ENCODE peak calls at places on chromosomes 7 and 10, in eight cellular contexts. One of them, this sample, is unnamed.

GRCh38 chr10:21369697-21370096 is 155.8 kb downstream of the SKIDA1 start:
- DNase-seq in Calu3: no peak
- DNase-seq in OCI-LY7: no peak
- DNase-seq in H9: no peak
- DNase-seq in cardiac fibroblast: peak
- DNase-seq in fibroblast of lung: peak
- DNase-seq in foreskin fibroblast: peak
- DNase-seq in fibroblast of mammary gland: no peak
- DNase-seq in this sample: no peak

GRCh38 chr7:153532321-153532720 is 519.9 kb upstream of the DPP6 start:
- DNase-seq in Calu3: no peak
- DNase-seq in OCI-LY7: no peak
- DNase-seq in H9: no peak
- DNase-seq in cardiac fibroblast: no peak
- DNase-seq in fibroblast of lung: no peak
- DNase-seq in foreskin fibroblast: no peak
- DNase-seq in fibroblast of mammary gland: no peak
- DNase-seq in this sample: no peak

GRCh38 chr10:22542773-22543172 is 171.6 kb downstream of the PIP4K2A start:
- DNase-seq in Calu3: no peak
- DNase-seq in OCI-LY7: no peak
- DNase-seq in H9: no peak
- DNase-seq in cardiac fibroblast: no peak
- DNase-seq in fibroblast of lung: no peak
- DNase-seq in foreskin fibroblast: no peak
- DNase-seq in fibroblast of mammary gland: no peak
- DNase-seq in this sample: no peak

GRCh38 chr7:40356871-40357676 is 222.3 kb downstream of the SUGCT start:
- DNase-seq in Calu3: no peak
- DNase-seq in OCI-LY7: no peak
- DNase-seq in H9: no peak
- DNase-seq in cardiac fibroblast: peak
- DNase-seq in fibroblast of lung: peak
- DNase-seq in foreskin fibroblast: peak
- DNase-seq in fibroblast of mammary gland: peak
- DNase-seq in this sample: no peak

GRCh38 chr10:97388152-97388551 is 13.0 kb downstream of the RRP12 start:
- DNase-seq in Calu3: no peak
- DNase-seq in OCI-LY7: no peak
- DNase-seq in H9: no peak
- DNase-seq in cardiac fibroblast: no peak
- DNase-seq in fibroblast of lung: no peak
- DNase-seq in foreskin fibroblast: no peak
- DNase-seq in fibroblast of mammary gland: no peak
- DNase-seq in this sample: no peak

GRCh38 chr10:129897851-129898463 is 66.1 kb downstream of the EBF3 start:
- DNase-seq in Calu3: no peak
- DNase-seq in OCI-LY7: no peak
- DNase-seq in H9: no peak
- DNase-seq in cardiac fibroblast: no peak
- DNase-seq in fibroblast of lung: no peak
- DNase-seq in foreskin fibroblast: no peak
- DNase-seq in fibroblast of mammary gland: no peak
- DNase-seq in this sample: no peak

GRCh38 chr10:131856441-131857094 is 44.2 kb upstream of the PPP2R2D start:
- DNase-seq in Calu3: no peak
- DNase-seq in OCI-LY7: no peak
- DNase-seq in H9: peak
- DNase-seq in cardiac fibroblast: no peak
- DNase-seq in fibroblast of lung: no peak
- DNase-seq in foreskin fibroblast: no peak
- DNase-seq in fibroblast of mammary gland: no peak
- DNase-seq in this sample: no peak

GRCh38 chr7:1604383-1604782 is 34.6 kb upstream of the PSMG3 start:
- DNase-seq in Calu3: no peak
- DNase-seq in OCI-LY7: no peak
- DNase-seq in H9: no peak
- DNase-seq in cardiac fibroblast: no peak
- DNase-seq in fibroblast of lung: no peak
- DNase-seq in foreskin fibroblast: no peak
- DNase-seq in fibroblast of mammary gland: no peak
- DNase-seq in this sample: no peak

GRCh38 chr7:55306331-55306730 is 58.8 kb upstream of the LANCL2 start:
- DNase-seq in Calu3: no peak
- DNase-seq in OCI-LY7: no peak
- DNase-seq in H9: no peak
- DNase-seq in cardiac fibroblast: no peak
- DNase-seq in fibroblast of lung: peak
- DNase-seq in foreskin fibroblast: peak
- DNase-seq in fibroblast of mammary gland: peak
- DNase-seq in this sample: peak

GRCh38 chr10:119755446-119755845 is 29.6 kb downstream of the INPP5F start:
- DNase-seq in Calu3: no peak
- DNase-seq in OCI-LY7: no peak
- DNase-seq in H9: no peak
- DNase-seq in cardiac fibroblast: no peak
- DNase-seq in fibroblast of lung: peak
- DNase-seq in foreskin fibroblast: peak
- DNase-seq in fibroblast of mammary gland: no peak
- DNase-seq in this sample: no peak

GRCh38 chr10:7787150-7787856 is 490 bp downstream of the KIN start:
- DNase-seq in Calu3: peak
- DNase-seq in OCI-LY7: peak
- DNase-seq in H9: no peak
- DNase-seq in cardiac fibroblast: peak
- DNase-seq in fibroblast of lung: peak
- DNase-seq in foreskin fibroblast: peak
- DNase-seq in fibroblast of mammary gland: peak
- DNase-seq in this sample: peak

GRCh38 chr7:19852192-19852591 is 78.8 kb upstream of the TMEM196 start:
- DNase-seq in Calu3: no peak
- DNase-seq in OCI-LY7: no peak
- DNase-seq in H9: no peak
- DNase-seq in cardiac fibroblast: no peak
- DNase-seq in fibroblast of lung: no peak
- DNase-seq in foreskin fibroblast: no peak
- DNase-seq in fibroblast of mammary gland: no peak
- DNase-seq in this sample: no peak

GRCh38 chr7:45696476-45696875 is 122.3 kb downstream of the ADCY1 start:
- DNase-seq in Calu3: no peak
- DNase-seq in OCI-LY7: no peak
- DNase-seq in H9: peak
- DNase-seq in cardiac fibroblast: no peak
- DNase-seq in fibroblast of lung: no peak
- DNase-seq in foreskin fibroblast: no peak
- DNase-seq in fibroblast of mammary gland: no peak
- DNase-seq in this sample: no peak

GRCh38 chr10:114604357-114605129 is 53.5 kb downstream of the ABLIM1 start:
- DNase-seq in Calu3: no peak
- DNase-seq in OCI-LY7: no peak
- DNase-seq in H9: no peak
- DNase-seq in cardiac fibroblast: peak
- DNase-seq in fibroblast of lung: no peak
- DNase-seq in foreskin fibroblast: no peak
- DNase-seq in fibroblast of mammary gland: no peak
- DNase-seq in this sample: no peak

GRCh38 chr10:75111367-75111905 is at the start of gene SAMD8:
- DNase-seq in Calu3: peak
- DNase-seq in OCI-LY7: peak
- DNase-seq in H9: no peak
- DNase-seq in cardiac fibroblast: peak
- DNase-seq in fibroblast of lung: peak
- DNase-seq in foreskin fibroblast: peak
- DNase-seq in fibroblast of mammary gland: peak
- DNase-seq in this sample: peak
- TF ChIP-seq CTCF in Calu3: peak
- TF ChIP-seq CTCF in OCI-LY7: peak
- TF ChIP-seq CTCF in H9: peak
- TF ChIP-seq CTCF in cardiac fibroblast: no peak
- TF ChIP-seq CTCF in fibroblast of lung: no peak
- TF ChIP-seq CTCF in foreskin fibroblast: no peak
- TF ChIP-seq CTCF in fibroblast of mammary gland: no peak
- TF ChIP-seq CTCF in this sample: peak

GRCh38 chr7:101948650-101949049 is 131.2 kb downstream of the CUX1 start:
- DNase-seq in Calu3: no peak
- DNase-seq in OCI-LY7: no peak
- DNase-seq in H9: no peak
- DNase-seq in cardiac fibroblast: no peak
- DNase-seq in fibroblast of lung: no peak
- DNase-seq in foreskin fibroblast: no peak
- DNase-seq in fibroblast of mammary gland: no peak
- DNase-seq in this sample: no peak

GRCh38 chr7:101951757-101952156 is 134.3 kb downstream of the CUX1 start:
- DNase-seq in Calu3: no peak
- DNase-seq in OCI-LY7: no peak
- DNase-seq in H9: no peak
- DNase-seq in cardiac fibroblast: no peak
- DNase-seq in fibroblast of lung: no peak
- DNase-seq in foreskin fibroblast: no peak
- DNase-seq in fibroblast of mammary gland: no peak
- DNase-seq in this sample: no peak

GRCh38 chr7:101952355-101953247 is 135.2 kb downstream of the CUX1 start:
- DNase-seq in Calu3: peak
- DNase-seq in OCI-LY7: no peak
- DNase-seq in H9: no peak
- DNase-seq in cardiac fibroblast: peak
- DNase-seq in fibroblast of lung: peak
- DNase-seq in foreskin fibroblast: peak
- DNase-seq in fibroblast of mammary gland: peak
- DNase-seq in this sample: peak

GRCh38 chr7:101947899-101948298 is 130.5 kb downstream of the CUX1 start:
- DNase-seq in Calu3: no peak
- DNase-seq in OCI-LY7: no peak
- DNase-seq in H9: no peak
- DNase-seq in cardiac fibroblast: peak
- DNase-seq in fibroblast of lung: peak
- DNase-seq in foreskin fibroblast: no peak
- DNase-seq in fibroblast of mammary gland: no peak
- DNase-seq in this sample: no peak

DNA sequence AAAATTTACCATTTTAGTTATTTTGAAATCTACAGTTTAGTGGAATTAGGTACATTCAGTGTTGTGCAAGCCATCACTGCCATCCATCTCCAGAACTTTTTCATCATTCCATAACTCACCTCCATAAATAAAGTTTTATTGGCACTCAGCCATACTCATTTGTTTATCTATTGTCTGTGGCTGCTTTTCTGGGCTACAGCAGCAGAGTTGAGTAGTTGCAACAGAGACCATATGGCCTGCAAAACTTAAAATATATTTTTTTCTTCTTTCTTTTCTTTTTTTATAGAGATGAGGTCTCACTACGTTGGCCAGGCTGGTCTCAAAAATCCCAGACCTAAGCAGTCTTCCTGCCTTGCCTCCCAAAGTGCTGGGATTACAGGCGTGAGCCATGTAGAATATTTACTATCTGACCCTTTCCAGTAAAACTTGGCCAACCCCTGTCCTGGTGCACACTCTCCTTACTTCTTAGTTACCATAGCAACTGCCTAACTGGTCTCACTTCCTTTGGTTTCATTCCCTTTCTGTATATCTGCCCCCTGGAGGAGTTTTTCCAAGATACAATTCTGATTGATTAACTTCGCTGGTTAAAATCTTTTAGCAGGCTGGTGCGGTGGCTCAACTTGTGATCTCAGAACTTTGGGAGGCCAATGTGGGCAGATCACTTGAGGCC is 133.2 kb downstream of the CUX1 start:
- DNase-seq in Calu3: no peak
- DNase-seq in OCI-LY7: no peak
- DNase-seq in H9: no peak
- DNase-seq in cardiac fibroblast: peak
- DNase-seq in fibroblast of lung: peak
- DNase-seq in foreskin fibroblast: peak
- DNase-seq in fibroblast of mammary gland: peak
- DNase-seq in this sample: peak
- TF ChIP-seq CTCF in Calu3: peak
- TF ChIP-seq CTCF in OCI-LY7: no peak
- TF ChIP-seq CTCF in H9: peak
- TF ChIP-seq CTCF in cardiac fibroblast: peak
- TF ChIP-seq CTCF in fibroblast of lung: peak
- TF ChIP-seq CTCF in foreskin fibroblast: peak
- TF ChIP-seq CTCF in fibroblast of mammary gland: peak
- TF ChIP-seq CTCF in this sample: peak

GRCh38 chr7:155727616-155728015 is 83.2 kb downstream of the RBM33 start:
- DNase-seq in Calu3: no peak
- DNase-seq in OCI-LY7: no peak
- DNase-seq in H9: no peak
- DNase-seq in cardiac fibroblast: no peak
- DNase-seq in fibroblast of lung: no peak
- DNase-seq in foreskin fibroblast: no peak
- DNase-seq in fibroblast of mammary gland: no peak
- DNase-seq in this sample: no peak
- TF ChIP-seq CTCF in Calu3: no peak
- TF ChIP-seq CTCF in OCI-LY7: no peak
- TF ChIP-seq CTCF in H9: no peak
- TF ChIP-seq CTCF in cardiac fibroblast: no peak
- TF ChIP-seq CTCF in fibroblast of lung: no peak
- TF ChIP-seq CTCF in foreskin fibroblast: no peak
- TF ChIP-seq CTCF in fibroblast of mammary gland: no peak
- TF ChIP-seq CTCF in this sample: no peak

DNA sequence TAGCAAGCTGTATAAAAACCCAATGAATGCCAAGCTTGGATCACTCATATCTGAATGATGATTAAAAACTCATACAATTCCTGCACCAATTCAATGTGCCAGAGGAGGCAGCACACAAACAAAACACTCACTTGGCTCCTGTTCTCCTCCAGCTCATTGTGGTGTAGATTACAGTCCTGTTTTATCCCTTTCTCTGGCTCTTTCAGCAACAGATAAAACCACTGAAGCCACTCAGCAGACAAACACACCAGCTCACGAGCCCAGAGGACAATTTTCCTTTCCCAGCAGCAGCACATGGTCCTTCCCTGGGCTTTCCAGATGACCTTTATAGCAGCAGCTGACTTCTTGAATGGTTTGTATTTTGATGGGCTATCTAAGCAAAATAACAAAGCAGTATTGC is 107.3 kb upstream of the STARD3NL start:
- DNase-seq in Calu3: peak
- DNase-seq in OCI-LY7: no peak
- DNase-seq in H9: peak
- DNase-seq in cardiac fibroblast: peak
- DNase-seq in fibroblast of lung: peak
- DNase-seq in foreskin fibroblast: no peak
- DNase-seq in fibroblast of mammary gland: peak
- DNase-seq in this sample: no peak
- TF ChIP-seq CTCF in Calu3: peak
- TF ChIP-seq CTCF in OCI-LY7: no peak
- TF ChIP-seq CTCF in H9: peak
- TF ChIP-seq CTCF in cardiac fibroblast: peak
- TF ChIP-seq CTCF in fibroblast of lung: peak
- TF ChIP-seq CTCF in foreskin fibroblast: peak
- TF ChIP-seq CTCF in fibroblast of mammary gland: peak
- TF ChIP-seq CTCF in this sample: no peak

GRCh38 chr7:72751978-72752377 is 76.0 kb downstream of the TYW1B start:
- DNase-seq in Calu3: no peak
- DNase-seq in OCI-LY7: no peak
- DNase-seq in H9: peak
- DNase-seq in cardiac fibroblast: peak
- DNase-seq in fibroblast of lung: no peak
- DNase-seq in foreskin fibroblast: no peak
- DNase-seq in fibroblast of mammary gland: no peak
- DNase-seq in this sample: no peak
- TF ChIP-seq CTCF in Calu3: no peak
- TF ChIP-seq CTCF in OCI-LY7: peak
- TF ChIP-seq CTCF in H9: peak
- TF ChIP-seq CTCF in cardiac fibroblast: peak
- TF ChIP-seq CTCF in fibroblast of lung: peak
- TF ChIP-seq CTCF in foreskin fibroblast: peak
- TF ChIP-seq CTCF in fibroblast of mammary gland: no peak
- TF ChIP-seq CTCF in this sample: peak

GRCh38 chr10:128087884-128088695 is 38.1 kb downstream of the MKI67 start:
- DNase-seq in Calu3: peak
- DNase-seq in OCI-LY7: peak
- DNase-seq in H9: peak
- DNase-seq in cardiac fibroblast: no peak
- DNase-seq in fibroblast of lung: no peak
- DNase-seq in foreskin fibroblast: no peak
- DNase-seq in fibroblast of mammary gland: no peak
- DNase-seq in this sample: peak
- TF ChIP-seq CTCF in Calu3: no peak
- TF ChIP-seq CTCF in OCI-LY7: peak
- TF ChIP-seq CTCF in H9: peak
- TF ChIP-seq CTCF in cardiac fibroblast: no peak
- TF ChIP-seq CTCF in fibroblast of lung: no peak
- TF ChIP-seq CTCF in foreskin fibroblast: no peak
- TF ChIP-seq CTCF in fibroblast of mammary gland: no peak
- TF ChIP-seq CTCF in this sample: peak